ENCODE peak calls at places on chromosome 12, in seven cellular contexts. One of them, this sample, is unnamed.

GRCh38 chr12:19021646-19022045 is 107.9 kb upstream of the PLEKHA5 start:
- DNase-seq in glutamatergic neuron: no peak
- DNase-seq in endothelial cell: no peak
- DNase-seq in stomach: no peak
- DNase-seq in left ventricle myocardium inferior: no peak
- DNase-seq in HCT116: no peak
- DNase-seq in vagina: no peak
- DNase-seq in this sample: no peak

GRCh38 chr12:48486679-48487078 is 4.4 kb downstream of the C12orf54 start:
- DNase-seq in stomach: no peak
- DNase-seq in glutamatergic neuron: no peak
- DNase-seq in HCT116: no peak
- DNase-seq in endothelial cell: no peak
- DNase-seq in vagina: no peak
- DNase-seq in left ventricle myocardium inferior: no peak
- DNase-seq in this sample: no peak

GRCh38 chr12:47808049-47808448 is 11.7 kb downstream of the HDAC7 start:
- DNase-seq in stomach: no peak
- DNase-seq in left ventricle myocardium inferior: peak; percentile 50
- DNase-seq in endothelial cell: no peak
- DNase-seq in HCT116: no peak
- DNase-seq in glutamatergic neuron: peak; percentile 62
- DNase-seq in vagina: no peak
- DNase-seq in this sample: no peak

GRCh38 chr12:94615284-94616216 is 34.8 kb downstream of the TMCC3 start:
- DNase-seq in left ventricle myocardium inferior: peak; percentile 24
- DNase-seq in vagina: no peak
- DNase-seq in stomach: peak; percentile 79
- DNase-seq in glutamatergic neuron: no peak
- DNase-seq in HCT116: no peak
- DNase-seq in endothelial cell: no peak
- DNase-seq in this sample: no peak

GRCh38 chr12:6465467-6466183 is 4.9 kb downstream of the VAMP1 start:
- DNase-seq in glutamatergic neuron: no peak
- DNase-seq in left ventricle myocardium inferior: no peak
- DNase-seq in HCT116: peak; percentile 54
- DNase-seq in vagina: no peak
- DNase-seq in endothelial cell: peak; percentile 70
- DNase-seq in stomach: peak; percentile 53
- DNase-seq in this sample: peak; percentile 79

GRCh38 chr12:13038491-13039161 is 5.6 kb upstream of the FAM234B start:
- DNase-seq in glutamatergic neuron: no peak
- DNase-seq in vagina: no peak
- DNase-seq in left ventricle myocardium inferior: no peak
- DNase-seq in stomach: no peak
- DNase-seq in HCT116: no peak
- DNase-seq in endothelial cell: no peak
- DNase-seq in this sample: no peak

GRCh38 chr12:117141097-117141898 is 42.1 kb upstream of the TESC start:
- DNase-seq in HCT116: no peak
- DNase-seq in glutamatergic neuron: no peak
- DNase-seq in left ventricle myocardium inferior: no peak
- DNase-seq in endothelial cell: no peak
- DNase-seq in stomach: no peak
- DNase-seq in vagina: no peak
- DNase-seq in this sample: no peak

GRCh38 chr12:57590892-57591566 is at the start of gene PIP4K2C:
- DNase-seq in stomach: peak; percentile 91
- DNase-seq in HCT116: peak; percentile 61
- DNase-seq in vagina: no peak
- DNase-seq in glutamatergic neuron: peak; percentile 72
- DNase-seq in endothelial cell: peak; percentile 58
- DNase-seq in left ventricle myocardium inferior: peak; percentile 81
- DNase-seq in this sample: peak; percentile 80

GRCh38 chr12:92717202-92717601 is 14.4 kb downstream of the PLEKHG7 start:
- DNase-seq in vagina: no peak
- DNase-seq in HCT116: peak; percentile 13
- DNase-seq in left ventricle myocardium inferior: no peak
- DNase-seq in endothelial cell: peak; percentile 39
- DNase-seq in stomach: no peak
- DNase-seq in glutamatergic neuron: no peak
- DNase-seq in this sample: no peak

GRCh38 chr12:121796855-121797751 is 3.6 kb upstream of the RHOF start:
- DNase-seq in left ventricle myocardium inferior: peak; percentile 96
- DNase-seq in HCT116: peak; percentile 84
- DNase-seq in vagina: peak; percentile 96
- DNase-seq in glutamatergic neuron: peak; percentile 80
- DNase-seq in endothelial cell: peak; percentile 68
- DNase-seq in stomach: peak; percentile 98
- DNase-seq in this sample: no peak
- TF ChIP-seq CTCF in left ventricle myocardium inferior: peak; percentile 60
- TF ChIP-seq CTCF in HCT116: no peak
- TF ChIP-seq CTCF in vagina: peak; percentile 20
- TF ChIP-seq CTCF in glutamatergic neuron: no peak
- TF ChIP-seq CTCF in endothelial cell: no peak
- TF ChIP-seq CTCF in stomach: no peak
- TF ChIP-seq CTCF in this sample: no peak

DNA sequence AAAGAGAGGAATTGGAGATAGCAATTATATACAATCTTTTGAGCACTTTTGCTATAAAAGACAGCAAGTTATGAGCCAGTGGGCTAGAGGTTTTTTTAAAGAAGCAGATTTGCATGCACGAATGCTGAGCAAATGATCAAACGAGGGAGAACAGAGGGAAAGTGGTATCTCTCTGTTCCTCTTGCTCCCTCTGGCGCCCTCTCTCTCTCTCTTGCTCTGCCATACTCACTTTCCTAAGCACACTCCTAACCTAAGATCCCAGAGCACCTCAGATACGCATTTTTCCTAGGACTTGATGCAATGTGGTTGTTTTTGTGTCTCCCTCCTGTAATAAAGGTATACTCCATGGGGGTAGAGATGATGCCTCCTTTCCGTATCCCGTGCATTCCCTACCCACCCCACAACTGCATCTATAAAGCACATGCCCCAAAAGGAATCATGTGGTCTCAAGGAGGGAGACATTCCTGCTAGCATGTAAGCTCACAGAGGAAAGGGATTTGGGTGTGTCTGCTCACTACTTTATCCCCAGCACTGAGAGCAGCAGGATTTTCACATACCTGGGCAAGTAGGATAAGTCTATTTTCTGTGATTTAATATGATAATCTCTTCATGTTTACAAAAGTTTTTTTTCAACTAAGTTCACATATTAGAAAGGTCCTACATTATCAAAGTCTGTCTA is 270.2 kb downstream of the SSPN start:
- DNase-seq in glutamatergic neuron: no peak
- DNase-seq in vagina: no peak
- DNase-seq in left ventricle myocardium inferior: no peak
- DNase-seq in HCT116: no peak
- DNase-seq in endothelial cell: no peak
- DNase-seq in stomach: no peak
- DNase-seq in this sample: no peak
- TF ChIP-seq CTCF in glutamatergic neuron: no peak
- TF ChIP-seq CTCF in vagina: no peak
- TF ChIP-seq CTCF in left ventricle myocardium inferior: peak; percentile 35
- TF ChIP-seq CTCF in HCT116: peak; percentile 15
- TF ChIP-seq CTCF in endothelial cell: no peak
- TF ChIP-seq CTCF in stomach: no peak
- TF ChIP-seq CTCF in this sample: no peak

GRCh38 chr12:52233462-52234141 is 559 bp downstream of the KRT7 start:
- DNase-seq in vagina: no peak
- DNase-seq in endothelial cell: no peak
- DNase-seq in stomach: no peak
- DNase-seq in HCT116: no peak
- DNase-seq in glutamatergic neuron: no peak
- DNase-seq in left ventricle myocardium inferior: no peak
- DNase-seq in this sample: no peak

GRCh38 chr12:52235822-52236291 is 2.8 kb downstream of the KRT7 start:
- DNase-seq in vagina: no peak
- DNase-seq in left ventricle myocardium inferior: no peak
- DNase-seq in HCT116: no peak
- DNase-seq in endothelial cell: no peak
- DNase-seq in stomach: peak; percentile 77
- DNase-seq in glutamatergic neuron: no peak
- DNase-seq in this sample: no peak

GRCh38 chr12:52236386-52237050 is 3.5 kb downstream of the KRT7 start:
- DNase-seq in glutamatergic neuron: no peak
- DNase-seq in vagina: no peak
- DNase-seq in left ventricle myocardium inferior: no peak
- DNase-seq in stomach: no peak
- DNase-seq in endothelial cell: no peak
- DNase-seq in HCT116: no peak
- DNase-seq in this sample: no peak

GRCh38 chr12:52234226-52234810 is 1.3 kb downstream of the KRT7 start:
- DNase-seq in endothelial cell: no peak
- DNase-seq in HCT116: no peak
- DNase-seq in glutamatergic neuron: no peak
- DNase-seq in left ventricle myocardium inferior: no peak
- DNase-seq in vagina: no peak
- DNase-seq in stomach: no peak
- DNase-seq in this sample: no peak

DNA sequence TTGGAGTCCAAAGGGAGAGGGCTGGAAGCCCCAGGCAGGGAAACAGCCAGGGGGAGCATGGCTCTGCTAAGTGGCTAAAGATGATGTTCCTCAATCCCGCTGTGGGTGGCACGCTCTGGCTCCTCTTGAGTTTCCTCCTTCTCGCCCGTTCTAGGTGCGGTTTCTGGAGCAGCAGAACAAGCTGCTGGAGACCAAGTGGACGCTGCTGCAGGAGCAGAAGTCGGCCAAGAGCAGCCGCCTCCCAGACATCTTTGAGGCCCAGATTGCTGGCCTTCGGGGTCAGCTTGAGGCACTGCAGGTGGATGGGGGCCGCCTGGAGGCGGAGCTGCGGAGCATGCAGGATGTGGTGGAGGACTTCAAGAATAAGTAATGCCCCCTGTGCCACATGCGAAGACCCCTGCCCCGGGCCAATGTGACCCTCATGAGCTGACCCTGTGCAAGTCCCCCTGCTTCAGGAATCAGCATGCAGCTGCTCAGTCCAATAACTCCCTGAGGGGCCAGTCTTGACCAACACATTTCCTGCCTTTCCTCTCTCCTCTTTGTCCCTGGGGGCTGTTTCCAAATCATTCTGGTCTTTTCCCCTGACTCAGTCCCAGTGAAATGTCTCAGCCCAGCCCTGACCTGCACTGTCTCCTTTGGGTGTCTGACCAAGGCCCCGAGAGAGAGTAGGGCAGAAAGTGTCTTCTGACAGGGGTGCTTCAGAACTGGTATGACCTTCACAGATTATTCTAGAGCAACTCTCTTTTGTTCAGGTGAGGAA is 2.1 kb downstream of the KRT7 start:
- DNase-seq in vagina: no peak
- DNase-seq in left ventricle myocardium inferior: no peak
- DNase-seq in HCT116: no peak
- DNase-seq in stomach: no peak
- DNase-seq in glutamatergic neuron: no peak
- DNase-seq in endothelial cell: no peak
- DNase-seq in this sample: no peak
- TF ChIP-seq CTCF in vagina: no peak
- TF ChIP-seq CTCF in left ventricle myocardium inferior: no peak
- TF ChIP-seq CTCF in HCT116: no peak
- TF ChIP-seq CTCF in stomach: no peak
- TF ChIP-seq CTCF in glutamatergic neuron: no peak
- TF ChIP-seq CTCF in endothelial cell: no peak
- TF ChIP-seq CTCF in this sample: no peak

GRCh38 chr12:575948-576612 is 87.2 kb downstream of the NINJ2 start:
- DNase-seq in endothelial cell: peak; percentile 86
- DNase-seq in glutamatergic neuron: peak; percentile 91
- DNase-seq in left ventricle myocardium inferior: peak; percentile 84
- DNase-seq in HCT116: peak; percentile 41
- DNase-seq in stomach: peak; percentile 82
- DNase-seq in vagina: peak; percentile 93
- DNase-seq in this sample: peak; percentile 82
- TF ChIP-seq CTCF in endothelial cell: peak; percentile 100
- TF ChIP-seq CTCF in glutamatergic neuron: peak; percentile 100
- TF ChIP-seq CTCF in left ventricle myocardium inferior: peak; percentile 99
- TF ChIP-seq CTCF in HCT116: peak; percentile 94
- TF ChIP-seq CTCF in stomach: peak; percentile 95
- TF ChIP-seq CTCF in vagina: peak; percentile 98
- TF ChIP-seq CTCF in this sample: peak; percentile 71

GRCh38 chr12:107317751-107318553 is 224.6 kb upstream of the CRY1 start:
- DNase-seq in vagina: no peak
- DNase-seq in left ventricle myocardium inferior: peak; percentile 84
- DNase-seq in stomach: peak; percentile 75
- DNase-seq in endothelial cell: peak; percentile 86
- DNase-seq in HCT116: peak; percentile 78
- DNase-seq in glutamatergic neuron: peak; percentile 93
- DNase-seq in this sample: peak; percentile 81
- TF ChIP-seq CTCF in vagina: no peak
- TF ChIP-seq CTCF in left ventricle myocardium inferior: no peak
- TF ChIP-seq CTCF in stomach: no peak
- TF ChIP-seq CTCF in endothelial cell: peak; percentile 34
- TF ChIP-seq CTCF in HCT116: peak; percentile 58
- TF ChIP-seq CTCF in glutamatergic neuron: peak; percentile 40
- TF ChIP-seq CTCF in this sample: no peak

DNA sequence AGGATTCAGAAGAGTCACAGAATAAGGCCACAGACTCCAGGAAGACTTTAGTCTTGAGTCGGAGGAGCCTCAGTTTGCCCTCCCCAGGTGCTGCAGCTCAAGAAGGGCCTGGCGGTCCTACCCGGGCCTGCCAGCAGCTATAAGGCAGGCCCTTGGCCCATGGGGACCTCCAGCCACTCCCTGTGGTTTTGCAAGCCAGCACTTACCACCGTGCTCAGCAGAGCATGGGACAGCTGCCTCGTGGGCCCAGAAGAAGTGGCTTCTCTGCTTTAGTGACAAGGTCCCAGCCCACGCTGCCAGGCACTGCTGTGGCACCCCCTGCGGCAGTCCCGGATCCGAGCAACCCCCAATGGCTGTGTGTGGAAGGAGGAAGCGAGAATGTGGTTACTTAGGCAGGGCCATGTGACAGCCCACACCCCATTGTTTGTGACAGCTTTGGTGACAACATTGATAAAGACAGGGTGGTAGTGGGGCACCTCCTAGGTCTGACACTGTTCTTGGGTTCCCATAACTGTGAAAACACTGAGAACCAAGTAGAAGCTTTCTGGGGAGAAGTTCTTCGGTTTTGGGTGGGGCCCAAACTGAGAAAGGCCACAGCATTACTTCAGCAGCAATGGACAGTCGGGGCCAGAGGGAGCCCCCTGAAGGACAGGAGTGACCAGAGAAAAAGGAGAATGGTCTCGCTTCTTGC is at the start of gene SELPLG:
- DNase-seq in HCT116: no peak
- DNase-seq in left ventricle myocardium inferior: peak; percentile 65
- DNase-seq in stomach: peak; percentile 69
- DNase-seq in endothelial cell: no peak
- DNase-seq in vagina: no peak
- DNase-seq in glutamatergic neuron: no peak
- DNase-seq in this sample: no peak
- TF ChIP-seq CTCF in HCT116: no peak
- TF ChIP-seq CTCF in left ventricle myocardium inferior: no peak
- TF ChIP-seq CTCF in stomach: no peak
- TF ChIP-seq CTCF in endothelial cell: no peak
- TF ChIP-seq CTCF in vagina: no peak
- TF ChIP-seq CTCF in glutamatergic neuron: no peak
- TF ChIP-seq CTCF in this sample: no peak

This sample was measured in D721Med.